ENCODE peak calls at places on chromosomes 2 and 18, in five cellular contexts. E, T, O, H and C are unnamed samples.

GRCh38 chr18:31039426-31039825 is 3.1 kb downstream of the DSC3 start:
- DNase-seq in T (no peak), E (no peak), O (no peak), H (no peak), C (no peak)

GRCh38 chr2:184032983-184033382 is 565.3 kb upstream of the ZNF804A start:
- DNase-seq in H (no peak), T (no peak), O (no peak), E (no peak), C (no peak)

GRCh38 chr2:68292108-68292710 is 27.5 kb downstream of the CNRIP1 start:
- DNase-seq in H (peak; percentile 49), T (no peak), O (peak; percentile 34), E (peak; percentile 71), C (peak; percentile 45)

GRCh38 chr2:109614715-109615636 is 812 bp downstream of the SOWAHC start:
- DNase-seq in O (no peak), H (no peak), T (no peak), E (peak; percentile 38), C (no peak)

GRCh38 chr2:240203842-240204270 is 63.4 kb upstream of the OTOS start:
- DNase-seq in T (no peak), E (no peak), H (no peak), O (no peak), C (no peak)

GRCh38 chr18:73756256-73757091 is 391.2 kb downstream of the FBXO15 start:
- DNase-seq in O (peak; percentile 12), T (no peak), H (no peak), E (no peak), C (no peak)

GRCh38 chr2:15050483-15050882 is 418.0 kb downstream of the LRATD1 start:
- DNase-seq in E (no peak), H (no peak), O (no peak), T (no peak), C (no peak)

GRCh38 chr18:62550746-62551145 is 27.9 kb downstream of the ZCCHC2 start:
- DNase-seq in H (no peak), O (no peak), T (no peak), E (no peak), C (no peak)

GRCh38 chr2:11286749-11287148 is 57.7 kb downstream of the ROCK2 start:
- DNase-seq in O (no peak), H (no peak), T (no peak), E (no peak), C (no peak)

GRCh38 chr2:144015655-144016245 is 504.2 kb downstream of the ZEB2 start:
- DNase-seq in E (no peak), T (no peak), H (no peak), O (peak; percentile 1), C (no peak)

GRCh38 chr2:133732982-133733670 is 164.9 kb upstream of the NCKAP5 start:
- DNase-seq in T (no peak), O (no peak), E (no peak), H (no peak), C (no peak)

GRCh38 chr2:61538920-61539559 is 884 bp upstream of the XPO1 start:
- DNase-seq in E (no peak), H (no peak), O (no peak), T (peak; percentile 23), C (peak; percentile 54)

GRCh38 chr2:30232027-30232800 is 880 bp downstream of the LBH start:
- DNase-seq in H (peak; percentile 52), T (no peak), E (peak; percentile 93), O (peak; percentile 47), C (no peak)

GRCh38 chr2:219736196-219736595 is 108.8 kb downstream of the SLC4A3 start:
- DNase-seq in T (no peak), H (peak; percentile 25), E (peak; percentile 87), O (peak; percentile 40), C (peak; percentile 51)

GRCh38 chr2:99403524-99403923 is 66.3 kb downstream of the EIF5B start:
- DNase-seq in H (no peak), T (no peak), O (peak; percentile 3), E (peak; percentile 80), C (peak; percentile 88)

GRCh38 chr2:144938308-144938709 is 418.4 kb upstream of the ZEB2 start:
- DNase-seq in O (no peak), T (no peak), H (no peak), E (no peak), C (peak; percentile 9)

GRCh38 chr2:101188683-101189405 is 37.7 kb upstream of the TBC1D8 start:
- DNase-seq in O (peak; percentile 38), H (peak; percentile 52), E (peak; percentile 89), T (no peak), C (peak; percentile 70)

GRCh38 chr2:224520064-224520463 is 65.1 kb downstream of the CUL3 start:
- DNase-seq in T (peak; percentile 86), H (no peak), E (no peak), O (no peak), C (peak; percentile 12)

GRCh38 chr2:189213226-189213625 is 33.7 kb upstream of the COL5A2 start:
- DNase-seq in E (no peak), O (no peak), T (no peak), H (no peak), C (no peak)

GRCh38 chr2:189214484-189214883 is 34.9 kb upstream of the COL5A2 start:
- DNase-seq in T (no peak), E (peak; percentile 50), H (no peak), O (no peak), C (no peak)

GRCh38 chr2:189208254-189208653 is 28.7 kb upstream of the COL5A2 start:
- DNase-seq in E (no peak), T (no peak), H (no peak), O (no peak), C (no peak)

DNA sequence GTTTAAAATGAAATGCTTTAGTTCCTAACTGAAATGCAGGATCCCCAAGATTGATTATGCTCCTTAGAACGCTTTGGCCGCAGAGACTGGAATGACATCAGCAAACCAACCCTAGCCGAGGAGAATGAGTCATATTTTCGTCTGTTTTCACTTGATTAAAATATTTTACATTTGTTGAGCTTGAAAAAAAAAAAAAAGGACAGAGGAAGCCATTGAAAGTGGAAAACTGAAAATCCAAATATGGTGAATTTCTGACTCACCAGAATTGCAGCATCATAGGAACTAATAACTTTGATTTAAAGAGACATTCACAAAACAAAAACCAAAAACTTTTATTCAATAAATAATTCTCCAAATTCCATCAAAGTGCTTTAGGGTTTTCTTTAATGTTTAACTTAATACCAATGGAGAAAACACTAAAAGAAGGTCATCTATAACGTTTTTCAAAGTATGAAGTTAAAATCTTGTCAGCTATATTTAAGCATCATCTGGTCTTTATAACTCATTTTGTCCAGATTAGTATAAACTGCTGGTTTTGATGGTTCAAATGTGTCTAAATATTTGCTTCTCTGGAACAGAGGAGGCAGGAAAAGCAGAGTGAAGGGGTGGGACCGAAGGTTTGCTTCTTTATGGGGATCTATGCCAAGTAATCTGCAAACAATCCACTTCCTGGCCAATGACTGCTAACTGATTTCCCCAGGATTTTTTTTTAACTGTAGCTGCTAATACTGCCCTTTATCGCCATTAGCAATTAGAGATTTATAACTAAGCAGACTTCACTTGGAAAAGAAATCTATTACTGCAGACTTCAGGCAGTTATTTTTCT is 30.9 kb upstream of the COL5A2 start:
- DNase-seq in T (no peak), E (no peak), H (peak; percentile 54), O (peak; percentile 41), C (no peak)
- TF ChIP-seq JUNB in T (no peak), E (no peak), H (no peak), O (peak; percentile 86), C (no peak)

GRCh38 chr2:163207706-163208370 is 369.3 kb upstream of the KCNH7 start:
- DNase-seq in T (no peak), H (no peak), E (no peak), O (no peak), C (no peak)
- TF ChIP-seq JUNB in T (no peak), H (no peak), E (no peak), O (no peak), C (no peak)

DNA sequence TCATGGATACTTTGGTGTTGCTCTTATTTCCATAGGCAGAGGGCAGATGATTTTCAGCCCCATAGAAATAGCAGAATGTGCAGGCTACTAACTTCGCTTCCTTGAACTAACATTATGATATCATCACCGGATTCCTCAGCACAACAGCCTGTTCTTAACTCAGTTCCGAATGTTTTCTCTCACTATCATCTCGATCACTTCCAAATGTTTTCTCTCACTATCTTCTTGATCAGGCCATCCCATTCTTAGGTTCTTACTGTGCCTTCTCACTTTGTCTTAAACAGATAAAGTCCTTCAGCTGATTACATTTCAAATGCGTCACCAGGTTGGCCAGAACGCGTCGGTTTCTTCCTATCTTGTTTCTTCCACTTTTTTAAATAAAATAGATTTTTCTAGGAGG is 11.4 kb upstream of the MBD2 start:
- DNase-seq in E (no peak), T (no peak), H (no peak), O (no peak), C (no peak)
- TF ChIP-seq JUNB in E (no peak), T (no peak), H (no peak), O (no peak), C (no peak)

GRCh38 chr2:54020793-54021414 is 50.1 kb upstream of the PSME4 start:
- DNase-seq in O (no peak), E (no peak), T (no peak), H (no peak), C (no peak)

GRCh38 chr2:54012538-54013141 is 41.8 kb upstream of the PSME4 start:
- DNase-seq in O (no peak), E (no peak), T (no peak), H (no peak), C (no peak)

GRCh38 chr2:54013996-54014395 is 43.2 kb upstream of the PSME4 start:
- DNase-seq in T (no peak), E (no peak), O (no peak), H (no peak), C (no peak)

GRCh38 chr2:54021702-54022101 is 50.9 kb upstream of the PSME4 start:
- DNase-seq in E (no peak), T (no peak), H (no peak), O (no peak), C (no peak)

DNA sequence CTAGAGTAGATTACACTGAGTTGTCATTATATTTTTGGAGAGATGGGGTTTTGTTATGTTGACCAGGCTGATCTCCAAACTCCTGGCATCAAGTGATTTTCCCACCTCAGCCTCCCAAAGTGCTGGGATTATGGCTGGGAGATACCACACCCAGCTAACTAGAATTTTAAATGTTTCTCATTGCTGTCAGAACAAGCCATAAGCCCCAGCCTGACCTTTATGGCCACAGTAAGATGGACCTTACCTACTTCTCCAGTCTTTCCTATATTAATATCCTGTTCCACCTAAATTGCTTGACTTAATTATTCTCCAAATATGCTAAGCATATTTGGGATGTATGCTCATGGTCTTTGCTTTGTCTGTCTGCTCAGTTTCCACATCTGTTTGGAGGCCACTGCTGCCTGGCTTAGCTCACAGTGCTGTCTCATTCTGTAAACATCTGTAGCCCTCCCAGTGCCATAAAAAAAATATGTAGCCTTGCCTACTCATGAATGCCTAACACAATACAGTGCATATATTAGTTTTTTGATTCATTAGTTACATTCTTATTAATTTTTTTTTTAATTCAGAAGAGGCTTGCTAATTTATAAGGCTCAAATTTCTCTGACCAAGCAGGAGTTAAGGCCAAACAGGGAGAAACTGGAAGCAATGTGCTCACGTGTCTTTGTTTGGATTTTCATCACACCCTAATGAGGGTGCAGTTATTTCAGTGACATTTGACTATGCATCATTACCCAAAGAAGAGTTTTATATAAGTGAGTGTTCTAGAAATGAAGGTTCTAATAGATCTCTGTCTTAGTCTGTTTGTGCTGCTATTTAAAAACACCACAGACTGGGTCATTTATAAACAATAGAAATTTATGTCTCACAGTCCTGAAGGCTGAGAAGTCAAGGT is 45.3 kb upstream of the PSME4 start:
- DNase-seq in O (no peak), T (no peak), E (no peak), H (no peak), C (peak; percentile 73)
- TF ChIP-seq JUNB in O (no peak), T (no peak), E (no peak), H (no peak), C (no peak)